ENCODE peak calls at places on chromosomes 11 and 22, in six cellular contexts. N is AG04450, S is brain microvascular endothelial cell, F is fibroblast of mammary gland, P is HFF-Myc, G is SJSA1. J is an unnamed sample.

GRCh38 chr11:94219771-94220170 is 84.6 kb upstream of the IZUMO1R start:
- DNase-seq in N (no peak), S (no peak), F (no peak), P (no peak), G (no peak), J (no peak)

GRCh38 chr11:119416606-119417580 is 6.1 kb downstream of the THY1 start:
- DNase-seq in N (no peak), S (no peak), F (peak), P (no peak), G (no peak), J (peak)

GRCh38 chr22:47193606-47194316 is 431.3 kb downstream of the TBC1D22A start:
- DNase-seq in N (no peak), S (no peak), F (no peak), P (no peak), G (no peak), J (no peak)

GRCh38 chr22:30556388-30556787 is 9.8 kb upstream of the SEC14L6 start:
- DNase-seq in N (no peak), S (no peak), F (no peak), P (no peak), G (no peak), J (no peak)

GRCh38 chr11:133747409-133747808 is 97.9 kb downstream of the SPATA19 start:
- DNase-seq in N (no peak), S (no peak), F (no peak), P (no peak), G (no peak), J (no peak)

GRCh38 chr11:105265859-105266258 is 126.3 kb upstream of the CARD18 start:
- DNase-seq in N (no peak), S (peak), F (peak), P (no peak), G (no peak), J (no peak)

GRCh38 chr11:130523609-130524008 is 75.2 kb downstream of the ADAMTS15 start:
- DNase-seq in N (peak), S (peak), F (peak), P (no peak), G (peak), J (peak)

GRCh38 chr11:66559141-66559861 is 9.1 kb downstream of the CTSF start:
- DNase-seq in N (no peak), S (no peak), F (peak), P (no peak), G (no peak), J (no peak)

GRCh38 chr22:32444068-32444467 is 20.2 kb downstream of the BPIFC start:
- DNase-seq in N (no peak), S (no peak), F (peak), P (no peak), G (no peak), J (no peak)

GRCh38 chr11:14357843-14358728 is 897 bp downstream of the RRAS2 start:
- DNase-seq in N (no peak), S (peak), F (peak), P (no peak), G (peak), J (peak)

GRCh38 chr11:8812438-8812837 is 98.6 kb upstream of the AKIP1 start:
- DNase-seq in N (no peak), S (no peak), F (peak), P (no peak), G (no peak), J (peak)

GRCh38 chr22:34847072-34847471 is 218.9 kb upstream of the ISX start:
- DNase-seq in N (no peak), S (no peak), F (no peak), P (no peak), G (no peak), J (no peak)

GRCh38 chr11:124779568-124779967 is 17.5 kb upstream of the ESAM start:
- DNase-seq in N (no peak), S (no peak), F (no peak), P (no peak), G (no peak), J (no peak)

GRCh38 chr22:38462960-38463784 is 4.7 kb upstream of the KDELR3 start:
- DNase-seq in N (no peak), S (no peak), F (no peak), P (no peak), G (no peak), J (no peak)

GRCh38 chr11:326592-326841 is 5.9 kb upstream of the IFITM3 start:
- DNase-seq in N (no peak), S (no peak), F (no peak), P (no peak), G (no peak), J (no peak)

GRCh38 chr11:99020324-99021225 is at the start of gene CNTN5:
- DNase-seq in N (no peak), S (peak), F (peak), P (no peak), G (no peak), J (peak)

GRCh38 chr11:23143031-23143430 is 282.8 kb upstream of the CCDC179 start:
- DNase-seq in N (no peak), S (no peak), F (no peak), P (no peak), G (no peak), J (no peak)

GRCh38 chr22:48404004-48404403 is 1423.7 kb downstream of the BRD1 start:
- DNase-seq in N (no peak), S (no peak), F (no peak), P (no peak), G (peak), J (no peak)

GRCh38 chr22:19840955-19841640 is 13.6 kb downstream of the GNB1L start:
- DNase-seq in N (no peak), S (no peak), F (no peak), P (no peak), G (no peak), J (no peak)

GRCh38 chr11:119532551-119532950 is 109.6 kb upstream of the THY1 start:
- DNase-seq in N (no peak), S (no peak), F (no peak), P (no peak), G (no peak), J (no peak)

GRCh38 chr22:43777204-43777671 is 34.9 kb downstream of the EFCAB6 start:
- DNase-seq in N (peak), S (peak), F (peak), P (peak), G (no peak), J (peak)

GRCh38 chr11:121207485-121208115 is 85.0 kb upstream of the SC5D start:
- DNase-seq in N (no peak), S (no peak), F (no peak), P (no peak), G (no peak), J (no peak)

GRCh38 chr11:102467853-102468580 is 15.5 kb upstream of the TMEM123 start:
- DNase-seq in N (no peak), S (no peak), F (no peak), P (no peak), G (no peak), J (no peak)

GRCh38 chr11:128551641-128552335 is 35.6 kb downstream of the ETS1 start:
- DNase-seq in N (no peak), S (no peak), F (peak), P (no peak), G (no peak), J (no peak)

GRCh38 chr22:23163665-23164064 is 16.6 kb upstream of the BCR start:
- DNase-seq in N (no peak), S (no peak), F (no peak), P (no peak), G (no peak), J (peak)

GRCh38 chr11:122745111-122745510 is 89.6 kb downstream of the UBASH3B start:
- DNase-seq in N (no peak), S (no peak), F (no peak), P (no peak), G (no peak), J (peak)

GRCh38 chr22:44627521-44628139 is 74.4 kb upstream of the PRR5 start:
- DNase-seq in N (no peak), S (no peak), F (no peak), P (no peak), G (no peak), J (no peak)

GRCh38 chr22:44460287-44461082 is 37.5 kb downstream of the RTL6 start:
- DNase-seq in N (no peak), S (no peak), F (no peak), P (no peak), G (no peak), J (no peak)

GRCh38 chr22:44574057-44574456 is 76.0 kb upstream of the RTL6 start:
- DNase-seq in N (no peak), S (no peak), F (peak), P (no peak), G (peak), J (peak)

GRCh38 chr11:44315947-44316387 is 6.0 kb upstream of the ALX4 start:
- DNase-seq in N (no peak), S (peak), F (peak), P (no peak), G (peak), J (peak)
- H3K4me3 ChIP-seq in N (peak), S (peak), F (peak), P (peak), G (peak), J (peak)

DNA sequence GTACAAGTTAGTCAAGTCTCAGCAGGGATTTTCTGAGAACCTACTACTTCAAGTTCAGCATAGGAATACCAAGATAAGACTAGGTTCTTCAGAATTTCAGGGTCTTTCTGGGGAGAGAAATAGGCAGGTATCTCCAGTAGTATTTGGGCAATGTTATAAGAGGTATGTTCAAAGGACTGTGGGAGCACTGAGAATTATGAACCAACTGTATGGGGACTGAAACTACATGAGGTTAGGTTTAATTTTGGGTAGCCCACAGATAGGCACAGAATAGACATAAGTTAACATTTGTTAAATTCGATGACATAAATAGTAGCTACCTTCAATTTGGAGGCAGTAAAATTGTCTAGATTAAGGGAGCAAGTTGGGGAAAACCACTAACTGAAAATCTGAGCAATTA is 9.2 kb upstream of the GAB2 start:
- DNase-seq in N (no peak), S (no peak), F (no peak), P (no peak), G (no peak), J (no peak)
- H3K4me3 ChIP-seq in N (no peak), S (no peak), F (no peak), P (no peak), G (no peak), J (no peak)

GRCh38 chr11:12210200-12210599 is 99.8 kb downstream of the MICAL2 start:
- DNase-seq in N (no peak), S (no peak), F (no peak), P (no peak), G (no peak), J (no peak)
- H3K4me3 ChIP-seq in N (no peak), S (no peak), F (no peak), P (no peak), G (no peak), J (no peak)

GRCh38 chr11:75342966-75343870 is 8.2 kb downstream of the ARRB1 start:
- DNase-seq in N (no peak), S (no peak), F (peak), P (no peak), G (no peak), J (no peak)
- H3K4me3 ChIP-seq in N (no peak), S (no peak), F (no peak), P (no peak), G (no peak), J (no peak)

DNA sequence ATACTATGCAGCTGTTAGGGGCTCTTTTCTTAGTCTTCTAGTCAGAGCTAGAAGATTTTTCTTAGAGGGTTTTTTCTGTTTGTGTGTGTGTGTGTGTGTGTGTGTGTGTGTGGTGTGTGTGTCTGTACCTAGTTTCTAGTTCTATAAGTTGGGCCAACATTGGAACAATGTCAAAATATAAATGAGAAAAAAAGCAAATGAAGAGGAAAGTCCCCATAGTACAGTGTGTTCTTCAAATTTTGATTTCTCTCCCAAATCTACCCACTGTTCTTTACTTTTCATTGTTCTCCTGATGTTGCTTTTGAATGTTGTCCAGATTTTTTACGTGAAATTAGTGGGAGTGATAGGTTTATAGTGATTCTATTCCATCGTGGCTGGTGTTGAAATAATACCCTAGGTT is 2153.4 kb upstream of the RAG2 start:
- DNase-seq in N (no peak), S (no peak), F (no peak), P (no peak), G (no peak), J (no peak)
- H3K4me3 ChIP-seq in N (no peak), S (no peak), F (no peak), P (no peak), G (no peak), J (no peak)

DNA sequence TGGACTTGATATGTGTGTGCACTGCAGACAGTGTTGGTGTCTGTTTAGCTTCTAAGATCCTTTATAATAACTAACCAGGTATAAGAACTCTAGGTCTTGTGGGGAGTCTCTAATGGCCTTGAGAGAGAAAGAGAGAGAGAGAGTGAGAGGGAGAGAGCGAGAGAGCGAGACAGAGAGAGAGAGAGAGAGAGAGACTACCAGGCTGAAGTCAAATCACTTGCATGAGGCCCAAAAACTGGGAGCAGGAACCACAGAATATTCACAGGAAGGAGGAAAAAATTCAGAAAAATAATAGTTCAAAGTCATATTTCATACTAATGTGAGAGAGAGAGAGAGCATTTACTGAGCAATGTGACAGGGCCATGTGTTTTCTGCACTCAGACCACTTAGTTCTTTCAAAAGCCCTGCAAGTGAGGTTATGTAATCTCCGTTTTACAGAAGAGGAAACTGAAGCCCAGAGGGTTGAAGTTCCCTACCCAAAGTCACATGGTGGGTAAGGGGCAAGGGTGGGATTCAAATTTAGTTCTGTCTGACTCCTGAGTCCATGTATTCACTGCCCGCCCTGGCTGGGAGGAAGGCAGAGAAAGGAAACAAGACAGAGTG is 8.5 kb upstream of the MIAT start:
- DNase-seq in N (no peak), S (no peak), F (no peak), P (no peak), G (no peak), J (no peak)
- H3K4me3 ChIP-seq in N (no peak), S (no peak), F (no peak), P (no peak), G (no peak), J (no peak)

DNA sequence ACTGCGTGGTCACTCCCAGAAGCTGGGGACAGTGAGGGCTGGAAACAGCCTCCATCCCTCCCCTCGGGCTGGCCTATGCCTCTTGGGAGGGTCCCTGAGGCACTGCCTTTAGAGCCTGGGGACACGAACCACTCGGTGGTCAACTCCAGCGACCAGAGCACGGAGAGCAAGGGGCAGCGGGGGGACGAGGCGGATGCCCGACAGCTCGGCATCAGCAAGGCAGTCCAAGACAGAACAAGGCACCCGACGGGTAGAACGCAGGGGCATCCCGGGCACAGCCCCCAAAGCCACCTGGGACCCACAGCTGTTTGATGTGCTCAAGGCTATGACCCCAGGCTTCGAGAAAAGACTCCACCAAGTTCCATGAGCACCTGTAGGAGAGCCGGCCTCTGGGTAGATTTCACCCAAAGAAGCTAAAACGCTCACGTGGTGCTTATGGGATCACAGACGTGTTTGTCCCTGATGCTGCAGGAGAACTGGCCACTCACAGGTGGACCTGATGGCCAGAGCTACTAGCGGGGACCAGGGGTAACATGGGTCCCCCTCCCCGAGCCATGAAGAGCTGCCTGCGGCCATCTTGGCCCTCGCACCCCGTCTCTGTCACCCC is 510 bp upstream of the LSP1 start:
- DNase-seq in N (no peak), S (no peak), F (no peak), P (no peak), G (no peak), J (no peak)
- H3K4me3 ChIP-seq in N (no peak), S (no peak), F (no peak), P (no peak), G (no peak), J (no peak)

GRCh38 chr22:28822930-28823481 is 22.6 kb upstream of the XBP1 start:
- DNase-seq in N (no peak), S (no peak), F (no peak), P (no peak), G (no peak), J (no peak)
- H3K4me3 ChIP-seq in N (no peak), S (no peak), F (no peak), P (no peak), G (no peak), J (no peak)

DNA sequence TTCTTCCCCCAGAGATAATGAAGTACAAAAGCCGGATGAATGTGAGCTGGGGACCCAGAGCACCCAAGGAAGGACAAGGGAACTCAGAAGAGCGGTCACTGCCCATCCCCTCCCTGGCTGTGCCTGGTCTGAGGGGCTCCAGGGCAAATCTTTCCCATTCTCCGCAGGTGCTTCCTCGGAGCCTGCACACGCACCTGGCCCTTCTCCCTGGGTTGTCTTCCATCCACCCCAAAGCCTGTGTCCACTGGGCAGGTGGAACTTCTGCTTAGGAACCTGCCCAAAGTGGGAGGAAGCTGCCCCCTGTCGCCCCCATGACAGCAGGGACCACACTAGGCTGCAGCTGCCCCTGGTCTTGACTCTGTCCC is 121.0 kb upstream of the FGF3 start:
- DNase-seq in N (no peak), S (no peak), F (no peak), P (no peak), G (no peak), J (no peak)
- H3K4me3 ChIP-seq in N (no peak), S (no peak), F (no peak), P (no peak), G (no peak), J (no peak)

GRCh38 chr11:12675951-12676711 is 1.9 kb downstream of the TEAD1 start:
- DNase-seq in N (no peak), S (no peak), F (peak), P (no peak), G (no peak), J (no peak)
- H3K4me3 ChIP-seq in N (peak), S (peak), F (peak), P (peak), G (peak), J (peak)